ENCODE peak calls at places on chromosomes 16 and 17, in six cellular contexts. K, T, C, Y, V and H are unnamed samples.

GRCh38 chr17:61201211-61201610 is 198.4 kb upstream of the TBX2 start:
- DNase-seq in T (no peak), C (no peak), K (peak), V (no peak), Y (no peak), H (no peak)

GRCh38 chr17:50269477-50270429 is 4.5 kb upstream of the TMEM92 start:
- DNase-seq in C (peak), V (peak), T (peak), Y (peak), K (peak), H (peak)

GRCh38 chr17:82105882-82106696 is 8.1 kb upstream of the FASN start:
- DNase-seq in T (peak), K (peak), V (peak), Y (peak), C (peak), H (peak)

GRCh38 chr17:65503557-65503956 is 57.9 kb downstream of the AXIN2 start:
- DNase-seq in T (no peak), Y (no peak), V (no peak), C (no peak), K (no peak), H (no peak)

GRCh38 chr16:85554791-85555548 is 58.2 kb upstream of the GSE1 start:
- DNase-seq in T (no peak), K (peak), V (peak), C (no peak), Y (no peak), H (no peak)

GRCh38 chr17:15350777-15351486 is 9.5 kb upstream of the TEKT3 start:
- DNase-seq in C (no peak), K (no peak), V (no peak), Y (peak), T (no peak), H (no peak)

GRCh38 chr17:78879679-78880186 is 23.3 kb downstream of the CEP295NL start:
- DNase-seq in K (no peak), T (no peak), Y (peak), C (no peak), V (no peak), H (no peak)

GRCh38 chr17:37088459-37088858 is 139.7 kb downstream of the AATF start:
- DNase-seq in C (no peak), V (no peak), Y (no peak), K (no peak), T (no peak), H (no peak)

GRCh38 chr16:77860944-77861343 is 72.6 kb downstream of the VAT1L start:
- DNase-seq in V (no peak), K (no peak), Y (no peak), T (no peak), C (no peak), H (no peak)

GRCh38 chr17:20116683-20117309 is 107.6 kb downstream of the SPECC1 start:
- DNase-seq in T (peak), C (no peak), V (peak), Y (peak), K (peak), H (peak)

GRCh38 chr16:3431779-3432219 is 11.5 kb downstream of the ZNF597 start:
- DNase-seq in V (no peak), K (no peak), C (no peak), T (no peak), Y (peak), H (peak)

GRCh38 chr17:7833011-7833794 is 814 bp upstream of the KDM6B start:
- DNase-seq in V (no peak), Y (no peak), C (no peak), K (no peak), T (no peak), H (no peak)

GRCh38 chr16:9119795-9120194 is 28.4 kb downstream of the HAPSTR1 start:
- DNase-seq in Y (no peak), K (peak), V (no peak), C (no peak), T (no peak), H (no peak)

GRCh38 chr17:77874303-77875050 is 84.0 kb upstream of the TNRC6C start:
- DNase-seq in C (no peak), T (no peak), K (no peak), V (no peak), Y (no peak), H (no peak)

GRCh38 chr17:8940866-8941471 is 24.5 kb downstream of the PIK3R5 start:
- DNase-seq in V (no peak), Y (no peak), K (no peak), T (no peak), C (no peak), H (no peak)

GRCh38 chr17:2456475-2456874 is 55.2 kb downstream of the METTL16 start:
- DNase-seq in Y (no peak), V (no peak), T (no peak), K (no peak), C (no peak), H (no peak)

GRCh38 chr17:1643293-1643998 is 2.1 kb downstream of the SCARF1 start:
- DNase-seq in T (peak), Y (peak), V (peak), C (no peak), K (peak), H (peak)

GRCh38 chr17:36153887-36154576 is 22.4 kb downstream of the TBC1D3B start:
- DNase-seq in V (no peak), K (no peak), C (no peak), Y (no peak), T (no peak), H (no peak)

GRCh38 chr17:56988901-56989572 is 11.1 kb downstream of the SCPEP1 start:
- DNase-seq in Y (no peak), C (no peak), K (no peak), T (no peak), V (no peak), H (no peak)

GRCh38 chr16:85613609-85614337 is 651 bp downstream of the GSE1 start:
- DNase-seq in T (no peak), V (peak), K (peak), Y (peak), C (no peak), H (peak)

GRCh38 chr16:47204736-47205499 is 61.2 kb upstream of the NETO2 start:
- DNase-seq in V (peak), Y (no peak), K (peak), C (no peak), T (no peak), H (no peak)

GRCh38 chr17:81705518-81706231 is 2.5 kb downstream of the MRPL12 start:
- DNase-seq in C (no peak), V (no peak), K (no peak), Y (no peak), T (no peak), H (no peak)

GRCh38 chr17:34370376-34370996 is 7.5 kb upstream of the CCL1 start:
- DNase-seq in Y (no peak), C (no peak), T (no peak), K (no peak), V (no peak), H (no peak)

GRCh38 chr16:15599303-15600070 is 43.5 kb downstream of the MARF1 start:
- DNase-seq in T (no peak), Y (no peak), V (no peak), K (no peak), C (no peak), H (no peak)

GRCh38 chr16:70715113-70715711 is 29.4 kb upstream of the MTSS2 start:
- DNase-seq in C (no peak), K (peak), V (no peak), Y (peak), T (no peak), H (no peak)

GRCh38 chr16:15611610-15612009 is 31.3 kb downstream of the MARF1 start:
- DNase-seq in C (no peak), V (no peak), K (no peak), T (no peak), Y (no peak), H (no peak)

GRCh38 chr17:60311936-60312335 is 80.0 kb downstream of the USP32 start:
- DNase-seq in C (no peak), K (no peak), T (no peak), Y (no peak), V (no peak), H (no peak)

GRCh38 chr17:40311575-40311974 is 2.6 kb downstream of the RARA start:
- DNase-seq in Y (no peak), V (no peak), K (no peak), T (no peak), C (no peak), H (no peak)

GRCh38 chr17:80408872-80409271 is 6.1 kb upstream of the ENDOV start:
- DNase-seq in T (no peak), Y (no peak), V (no peak), K (no peak), C (no peak), H (no peak)

GRCh38 chr17:69870751-69871199 is 204.2 kb upstream of the KCNJ16 start:
- DNase-seq in C (no peak), T (no peak), K (no peak), V (peak), Y (no peak), H (no peak)

GRCh38 chr17:16255481-16255901 is 38.5 kb downstream of the PIGL start:
- DNase-seq in V (peak), Y (no peak), C (no peak), K (no peak), T (no peak), H (no peak)

GRCh38 chr17:48546187-48546923 is 1.4 kb upstream of the HOXB2 start:
- DNase-seq in T (no peak), Y (no peak), C (no peak), K (no peak), V (peak), H (no peak)

GRCh38 chr16:26983426-26983825 is 83.3 kb upstream of the C16orf82 start:
- DNase-seq in Y (no peak), T (no peak), V (no peak), C (no peak), K (no peak), H (no peak)

GRCh38 chr17:31068291-31068690 is 26.5 kb upstream of the NF1 start:
- DNase-seq in Y (peak), T (peak), C (no peak), V (peak), K (peak), H (peak)

GRCh38 chr17:69500911-69501429 is 86.5 kb downstream of the MAP2K6 start:
- DNase-seq in K (no peak), T (no peak), V (no peak), C (no peak), Y (no peak), H (no peak)

GRCh38 chr17:14303343-14304221 is 2.7 kb downstream of the HS3ST3B1 start:
- DNase-seq in K (no peak), Y (no peak), V (peak), T (no peak), C (no peak), H (no peak)

GRCh38 chr16:85037050-85037410 is 9.4 kb downstream of the KIAA0513 start:
- DNase-seq in Y (no peak), K (peak), T (peak), C (no peak), V (no peak), H (no peak)

GRCh38 chr17:36937961-36938565 is 788 bp downstream of the LHX1 start:
- DNase-seq in C (no peak), V (peak), T (no peak), Y (peak), K (no peak), H (no peak)

GRCh38 chr16:49455181-49455990 is 81.8 kb downstream of the C16orf78 start:
- DNase-seq in T (no peak), Y (no peak), V (no peak), K (no peak), C (no peak), H (no peak)

GRCh38 chr16:49454426-49455180 is 81.0 kb downstream of the C16orf78 start:
- DNase-seq in V (no peak), T (no peak), Y (no peak), K (no peak), C (no peak), H (no peak)

GRCh38 chr16:49453001-49453400 is 79.4 kb downstream of the C16orf78 start:
- DNase-seq in K (no peak), C (no peak), Y (no peak), T (no peak), V (no peak), H (no peak)

GRCh38 chr16:49452568-49452967 is 79.0 kb downstream of the C16orf78 start:
- DNase-seq in C (no peak), K (no peak), Y (no peak), T (no peak), V (peak), H (no peak)

GRCh38 chr16:49453983-49454382 is 80.4 kb downstream of the C16orf78 start:
- DNase-seq in C (no peak), T (peak), Y (no peak), K (no peak), V (no peak), H (no peak)
- TF ChIP-seq REST in C (no peak), T (no peak), Y (no peak), K (no peak), V (no peak), H (no peak)

DNA sequence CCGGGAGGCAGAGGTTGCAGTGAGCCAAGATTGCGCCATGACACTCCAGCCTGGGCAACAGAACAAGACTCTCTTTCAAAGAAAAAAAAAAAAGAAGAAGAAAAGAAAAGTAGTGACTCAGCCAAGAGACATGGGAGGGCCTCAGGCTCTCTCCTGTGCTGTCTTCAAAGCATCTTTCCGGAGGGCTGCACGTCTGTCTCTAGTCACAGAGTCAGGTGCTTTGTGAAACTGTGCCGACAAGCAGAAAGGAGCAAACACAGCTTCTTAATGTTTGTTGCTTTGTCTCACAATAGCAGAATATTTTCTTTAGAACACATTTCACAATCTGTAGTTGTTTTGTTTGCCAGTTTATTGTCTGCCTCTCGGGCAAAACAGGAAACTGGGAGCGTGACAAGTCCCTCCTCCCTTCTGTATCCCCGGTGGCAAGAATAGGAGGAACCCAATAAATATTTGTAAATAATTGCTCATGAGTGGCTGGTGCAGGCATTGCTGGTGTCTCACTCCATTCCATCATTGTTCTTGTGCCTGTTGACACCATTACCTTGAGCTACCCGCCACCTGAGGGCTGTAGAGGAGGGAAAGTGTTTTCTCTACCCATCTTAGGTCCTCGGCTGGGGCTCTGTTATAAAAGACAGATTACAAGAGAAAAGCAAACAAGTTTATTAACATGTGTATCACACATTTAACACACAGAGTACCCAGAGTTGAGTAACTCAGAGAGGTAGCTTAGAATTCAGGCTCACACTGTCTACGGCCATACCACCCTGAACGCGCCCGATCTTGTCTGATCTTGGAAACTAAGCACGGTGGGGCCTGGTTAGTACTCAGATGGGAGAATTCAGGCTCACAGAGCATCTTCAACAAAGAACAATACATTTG is 5.5 kb downstream of the GAST start:
- DNase-seq in Y (no peak), K (peak), C (no peak), V (no peak), T (no peak), H (peak)
- TF ChIP-seq REST in Y (no peak), K (no peak), C (no peak), V (no peak), T (no peak), H (no peak)

GRCh38 chr16:11670171-11671131 is 2.2 kb downstream of the SNN start:
- DNase-seq in Y (no peak), T (no peak), K (no peak), C (peak), V (no peak), H (no peak)

GRCh38 chr16:11667221-11667823 is 933 bp upstream of the SNN start:
- DNase-seq in K (no peak), Y (no peak), V (peak), C (no peak), T (no peak), H (no peak)

GRCh38 chr16:11669380-11670146 is 1.3 kb downstream of the SNN start:
- DNase-seq in C (peak), Y (no peak), T (no peak), K (no peak), V (peak), H (peak)

GRCh38 chr16:11667824-11668589 is at the start of gene SNN:
- DNase-seq in K (peak), V (peak), Y (peak), T (peak), C (no peak), H (peak)

GRCh38 chr16:11668590-11669379 is 530 bp downstream of the SNN start:
- DNase-seq in V (peak), C (no peak), K (no peak), Y (peak), T (no peak), H (no peak)
- TF ChIP-seq REST in V (no peak), C (no peak), K (no peak), Y (no peak), T (no peak), H (no peak)

GRCh38 chr16:87499189-87499486 is 6.3 kb upstream of the ZCCHC14 start:
- DNase-seq in C (no peak), K (peak), Y (no peak), V (no peak), T (no peak), H (no peak)
- TF ChIP-seq REST in C (no peak), K (no peak), Y (no peak), V (no peak), T (no peak), H (no peak)

DNA sequence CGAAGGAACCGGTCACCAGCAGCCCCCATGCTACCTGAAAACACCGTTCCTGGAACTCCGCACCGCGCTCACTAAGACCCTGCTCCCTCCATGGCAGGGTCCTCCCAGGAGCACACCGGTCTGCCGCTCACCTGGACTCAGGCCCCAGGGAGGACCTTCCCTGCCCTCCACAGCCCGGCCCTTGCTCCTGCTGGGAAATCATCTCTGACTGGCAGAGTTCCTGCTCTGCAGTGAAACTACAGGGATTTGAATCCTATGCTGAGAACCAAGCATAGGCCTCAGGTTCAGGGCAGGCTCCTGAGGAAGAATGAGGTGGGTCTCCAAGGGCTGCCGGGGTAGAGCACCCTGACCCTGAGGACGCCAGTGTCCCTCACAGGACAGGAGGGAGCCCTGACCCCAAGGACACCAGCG is 88.5 kb downstream of the KCNJ12 start:
- DNase-seq in Y (no peak), V (peak), K (no peak), T (no peak), C (no peak), H (no peak)
- TF ChIP-seq REST in Y (no peak), V (no peak), K (no peak), T (no peak), C (no peak), H (no peak)

GRCh38 chr17:11303773-11304394 is 62.9 kb downstream of the SHISA6 start:
- DNase-seq in V (no peak), K (no peak), T (no peak), Y (no peak), C (no peak), H (no peak)

GRCh38 chr17:11300738-11301137 is 59.7 kb downstream of the SHISA6 start:
- DNase-seq in Y (no peak), V (no peak), C (no peak), K (no peak), T (no peak), H (no peak)

GRCh38 chr17:11302395-11302932 is 61.5 kb downstream of the SHISA6 start:
- DNase-seq in Y (no peak), K (no peak), T (no peak), C (no peak), V (no peak), H (no peak)

GRCh38 chr17:11305524-11305923 is 64.5 kb downstream of the SHISA6 start:
- DNase-seq in T (no peak), C (no peak), K (no peak), Y (no peak), V (no peak), H (no peak)

GRCh38 chr17:11304568-11304967 is 63.6 kb downstream of the SHISA6 start:
- DNase-seq in Y (no peak), T (no peak), K (no peak), V (no peak), C (no peak), H (no peak)
- TF ChIP-seq REST in Y (no peak), T (no peak), K (no peak), V (no peak), C (no peak), H (no peak)

GRCh38 chr16:1193143-1193824 is 31.8 kb downstream of the TPSG1 start:
- DNase-seq in Y (peak), T (peak), K (no peak), C (no peak), V (no peak), H (no peak)
- TF ChIP-seq REST in Y (no peak), T (no peak), K (no peak), C (no peak), V (no peak), H (no peak)

DNA sequence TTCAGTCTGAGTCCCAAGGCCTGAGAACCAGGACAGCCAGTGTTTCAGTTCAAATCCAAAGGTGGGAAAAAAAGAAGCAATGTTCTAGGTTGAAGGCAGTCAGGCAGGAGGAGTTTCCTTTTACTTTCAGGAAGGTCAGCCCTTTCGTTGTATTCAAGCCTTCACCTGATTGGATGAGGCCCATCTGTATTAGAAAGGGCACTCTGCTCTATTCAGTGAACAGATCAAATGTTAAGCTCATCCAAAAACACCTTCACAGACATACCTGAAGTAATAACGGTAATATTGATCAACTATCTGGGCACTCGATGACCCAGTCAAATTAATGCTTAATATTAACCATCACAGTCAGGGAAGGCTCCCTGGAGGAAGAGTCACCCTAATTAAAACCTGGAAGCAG is 60.9 kb downstream of the IRX5 start:
- DNase-seq in V (no peak), T (no peak), C (no peak), Y (no peak), K (no peak), H (no peak)
- TF ChIP-seq REST in V (no peak), T (no peak), C (no peak), Y (no peak), K (no peak), H (no peak)